ENCODE peak calls at places on chromosome 12, in five cellular contexts. X is foreskin keratinocyte, H is fibroblast of lung, G is BE2C, U is cardiac fibroblast. F is an unnamed sample.

GRCh38 chr12:65524666-65525065 is 246.2 kb downstream of the MSRB3 start:
- DNase-seq in X (no peak), H (peak), G (no peak), U (peak), F (no peak)

GRCh38 chr12:114316076-114316475 is 89.9 kb downstream of the TBX5 start:
- DNase-seq in X (no peak), H (peak), G (no peak), U (peak), F (no peak)

GRCh38 chr12:121214855-121215745 is 5.2 kb downstream of the P2RX4 start:
- DNase-seq in X (peak), H (peak), G (no peak), U (peak), F (no peak)

GRCh38 chr12:121964813-121965643 is 46.6 kb downstream of the CFAP251 start:
- DNase-seq in X (peak), H (peak), G (no peak), U (peak), F (no peak)

GRCh38 chr12:69157023-69157655 is 82.2 kb upstream of the CPSF6 start:
- DNase-seq in X (peak), H (peak), G (peak), U (peak), F (peak)

GRCh38 chr12:118103601-118104382 is at the start of gene VSIG10:
- DNase-seq in X (no peak), H (peak), G (peak), U (peak), F (peak)

GRCh38 chr12:70920251-70920851 is at the start of gene PTPRR:
- DNase-seq in X (no peak), H (no peak), G (peak), U (peak), F (no peak)

GRCh38 chr12:127588224-127588623 is 678.7 kb upstream of the TMEM132C start:
- DNase-seq in X (no peak), H (peak), G (no peak), U (peak), F (no peak)

GRCh38 chr12:54052745-54053624 is 650 bp upstream of the HOXC4 start:
- DNase-seq in X (no peak), H (peak), G (peak), U (no peak), F (peak)
- TF ChIP-seq CTCF in X (no peak), H (no peak), G (no peak), U (no peak), F (no peak)

GRCh38 chr12:97899529-97899928 is 436.9 kb downstream of the RMST start:
- DNase-seq in X (no peak), H (no peak), G (no peak), U (no peak), F (no peak)
- TF ChIP-seq CTCF in X (no peak), H (no peak), G (no peak), U (no peak), F (no peak)

DNA sequence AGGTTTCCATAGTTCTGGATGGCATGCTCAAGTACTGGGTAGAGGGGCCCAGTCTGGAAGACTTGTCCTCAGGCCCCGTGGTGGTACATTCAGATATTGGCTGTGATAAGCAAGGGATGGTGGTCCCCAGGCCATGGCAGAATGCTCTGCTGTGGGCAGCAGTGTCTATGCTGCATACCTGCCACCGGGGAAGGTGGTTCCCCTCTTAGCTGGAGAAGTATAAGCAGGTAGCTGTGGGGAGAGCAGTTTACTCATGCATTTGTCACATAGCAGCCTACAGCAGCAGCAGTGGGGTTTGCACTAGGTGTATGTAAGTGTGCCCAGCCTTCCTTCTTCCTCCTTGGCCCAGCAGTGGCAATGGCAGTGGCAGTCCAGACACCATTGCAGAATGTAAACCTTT is 69.3 kb upstream of the ADAMTS20 start:
- DNase-seq in X (no peak), H (no peak), G (no peak), U (no peak), F (no peak)
- TF ChIP-seq CTCF in X (no peak), H (no peak), G (no peak), U (no peak), F (no peak)

GRCh38 chr12:101055940-101056339 is 154.1 kb downstream of the SLC5A8 start:
- DNase-seq in X (no peak), H (no peak), G (no peak), U (no peak), F (no peak)
- TF ChIP-seq CTCF in X (no peak), H (no peak), G (no peak), U (no peak), F (no peak)

GRCh38 chr12:67394600-67394999 is 125.4 kb downstream of the CAND1 start:
- DNase-seq in X (peak), H (peak), G (no peak), U (peak), F (no peak)
- TF ChIP-seq CTCF in X (peak), H (peak), G (no peak), U (peak), F (no peak)

DNA sequence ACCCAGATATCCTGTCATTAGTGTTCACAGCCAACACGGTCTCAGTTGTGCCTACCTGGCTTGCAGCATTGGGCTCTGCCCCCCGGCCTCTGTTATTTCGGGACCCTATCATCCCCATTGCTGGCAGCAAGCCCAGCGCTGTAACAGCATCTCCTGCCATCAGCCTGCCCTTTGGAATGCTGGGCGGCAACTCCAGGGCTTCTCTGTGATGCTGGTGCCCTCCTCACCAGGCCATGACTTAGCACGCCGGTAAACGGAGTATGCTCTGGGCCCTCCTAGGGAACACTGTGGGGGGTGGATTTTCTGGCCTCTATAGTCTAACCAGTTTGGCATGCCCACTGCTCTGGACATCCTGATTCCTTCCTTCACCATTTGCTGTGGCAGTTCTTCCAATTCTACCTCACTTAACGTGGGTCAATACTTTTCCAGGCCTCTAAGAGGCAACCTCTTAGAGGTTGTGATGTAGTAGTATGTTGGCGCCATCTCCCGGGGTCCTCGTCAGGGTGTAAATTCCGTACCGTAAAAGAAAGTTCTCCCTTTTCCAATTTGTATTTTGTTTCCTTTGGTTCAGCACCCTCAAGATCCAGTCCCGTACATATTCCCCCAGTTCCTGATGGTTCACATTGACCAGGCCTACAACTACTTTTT is 80.0 kb downstream of the SINHCAF start:
- DNase-seq in X (no peak), H (peak), G (no peak), U (peak), F (no peak)
- TF ChIP-seq CTCF in X (peak), H (no peak), G (no peak), U (peak), F (no peak)

DNA sequence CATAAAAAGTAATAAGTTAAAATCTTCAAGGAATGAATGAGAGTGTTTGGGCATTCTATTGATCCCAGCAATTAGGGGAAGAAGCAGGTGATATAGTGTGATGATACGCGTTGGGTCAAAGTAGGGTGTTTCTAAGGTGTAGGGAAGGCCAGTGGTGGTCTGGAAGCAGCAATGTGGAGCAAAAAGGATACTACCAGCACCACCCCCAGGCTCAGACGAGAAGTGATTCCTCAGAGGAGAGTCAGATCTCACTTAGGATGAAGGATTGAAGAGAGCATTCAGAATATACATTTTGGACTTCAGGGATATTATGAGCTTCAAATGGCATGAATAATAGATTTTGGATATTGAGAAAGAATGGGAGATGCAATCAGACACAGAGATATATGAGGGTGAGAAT is 497.6 kb downstream of the RMST start:
- DNase-seq in X (no peak), H (no peak), G (no peak), U (no peak), F (no peak)
- TF ChIP-seq CTCF in X (no peak), H (no peak), G (no peak), U (no peak), F (no peak)

GRCh38 chr12:25971675-25972035 is 13.2 kb downstream of the RASSF8 start:
- DNase-seq in X (no peak), H (no peak), G (no peak), U (no peak), F (no peak)

GRCh38 chr12:25970082-25970481 is 11.6 kb downstream of the RASSF8 start:
- DNase-seq in X (no peak), H (no peak), G (no peak), U (no peak), F (no peak)

GRCh38 chr12:25972783-25973182 is 14.3 kb downstream of the RASSF8 start:
- DNase-seq in X (no peak), H (peak), G (no peak), U (peak), F (no peak)

GRCh38 chr12:25975179-25975578 is 16.7 kb downstream of the RASSF8 start:
- DNase-seq in X (no peak), H (no peak), G (no peak), U (no peak), F (no peak)

GRCh38 chr12:25970916-25971674 is 12.6 kb downstream of the RASSF8 start:
- DNase-seq in X (no peak), H (no peak), G (no peak), U (peak), F (no peak)
- TF ChIP-seq CTCF in X (no peak), H (no peak), G (peak), U (peak), F (no peak)

F was measured in GM10248.